ENCODE peak calls at places on chromosomes 11 and 22, in eight cellular contexts. T, L, S, K, G, R, C and D are unnamed samples.
A peak's percentile ranks its signal among the peaks of the same experiment; 100 is the strongest.

GRCh38 chr11:20213790-20214189 is 53.5 kb upstream of the DBX1 start:
- DNase-seq in T (no peak), L (no peak), S (no peak), K (no peak), G (no peak), R (no peak), C (no peak), D (no peak)

GRCh38 chr11:95067042-95067827 is 516 bp downstream of the SRSF8 start:
- DNase-seq in T (peak; percentile 88), L (peak; percentile 74), S (peak; percentile 88), K (peak; percentile 84), G (peak; percentile 86), R (peak; percentile 82), C (no peak), D (peak; percentile 94)

GRCh38 chr11:132715041-132715440 is 817.3 kb downstream of the OPCML start:
- DNase-seq in T (no peak), L (no peak), S (no peak), K (no peak), G (no peak), R (no peak), C (no peak), D (no peak)

GRCh38 chr11:132655187-132655855 is 877.0 kb downstream of the OPCML start:
- DNase-seq in T (no peak), L (no peak), S (no peak), K (no peak), G (no peak), R (no peak), C (no peak), D (no peak)

GRCh38 chr22:17260950-17261349 is 41.7 kb upstream of the ADA2 start:
- DNase-seq in T (no peak), L (no peak), S (no peak), K (no peak), G (peak; percentile 81), R (no peak), C (no peak), D (no peak)

GRCh38 chr11:83480251-83480650 is 194.1 kb upstream of the CCDC90B start:
- DNase-seq in T (no peak), L (no peak), S (no peak), K (no peak), G (no peak), R (no peak), C (no peak), D (no peak)

GRCh38 chr11:12045914-12046635 is 37.6 kb upstream of the DKK3 start:
- DNase-seq in T (no peak), L (no peak), S (no peak), K (no peak), G (no peak), R (no peak), C (no peak), D (no peak)

GRCh38 chr11:1333091-1333772 is 23.8 kb upstream of the TOLLIP start:
- DNase-seq in T (no peak), L (no peak), S (no peak), K (peak; percentile 42), G (no peak), R (no peak), C (no peak), D (no peak)

GRCh38 chr11:86798988-86799387 is 1.4 kb upstream of the PRSS23 start:
- DNase-seq in T (no peak), L (no peak), S (no peak), K (no peak), G (no peak), R (no peak), C (peak; percentile 30), D (no peak)

GRCh38 chr11:2649400-2649799 is 50.4 kb downstream of the KCNQ1OT1 start:
- DNase-seq in T (no peak), L (no peak), S (no peak), K (no peak), G (no peak), R (no peak), C (no peak), D (no peak)

GRCh38 chr11:85953491-85954143 is 98.4 kb downstream of the CCDC83 start:
- DNase-seq in T (no peak), L (no peak), S (no peak), K (no peak), G (no peak), R (no peak), C (peak; percentile 20), D (no peak)

GRCh38 chr22:27734066-27734465 is 67.5 kb downstream of the MN1 start:
- DNase-seq in T (no peak), L (no peak), S (no peak), K (no peak), G (no peak), R (no peak), C (no peak), D (no peak)

GRCh38 chr11:130737866-130738431 is 178.3 kb downstream of the SNX19 start:
- DNase-seq in T (no peak), L (no peak), S (peak; percentile 72), K (no peak), G (no peak), R (peak; percentile 43), C (no peak), D (no peak)

GRCh38 chr22:44369241-44369652 is 56.5 kb upstream of the SHISAL1 start:
- DNase-seq in T (peak; percentile 15), L (no peak), S (no peak), K (peak; percentile 33), G (peak; percentile 77), R (no peak), C (no peak), D (peak; percentile 90)
- TF ChIP-seq CTCF in T (no peak), L (peak; percentile 46), S (peak; percentile 8), K (no peak), G (peak; percentile 66), R (no peak), C (peak; percentile 12), D (peak; percentile 36)

GRCh38 chr11:73402834-73403185 is 26.6 kb downstream of the RELT start:
- DNase-seq in T (no peak), L (no peak), S (no peak), K (no peak), G (no peak), R (no peak), C (no peak), D (no peak)
- TF ChIP-seq CTCF in T (no peak), L (no peak), S (peak; percentile 22), K (no peak), G (no peak), R (no peak), C (peak; percentile 51), D (peak; percentile 61)

GRCh38 chr22:22691716-22692701 is 47.6 kb downstream of the GGTLC2 start:
- DNase-seq in T (no peak), L (no peak), S (no peak), K (no peak), G (peak; percentile 3), R (no peak), C (no peak), D (peak; percentile 48)

GRCh38 chr22:22694106-22694505 is 49.7 kb downstream of the GGTLC2 start:
- DNase-seq in T (no peak), L (no peak), S (no peak), K (no peak), G (no peak), R (peak; percentile 10), C (no peak), D (no peak)

GRCh38 chr22:22691055-22691454 is 46.6 kb downstream of the GGTLC2 start:
- DNase-seq in T (no peak), L (no peak), S (no peak), K (no peak), G (no peak), R (no peak), C (no peak), D (peak; percentile 0)

GRCh38 chr22:22693531-22693884 is 49.1 kb downstream of the GGTLC2 start:
- DNase-seq in T (no peak), L (no peak), S (no peak), K (no peak), G (no peak), R (no peak), C (no peak), D (no peak)

DNA sequence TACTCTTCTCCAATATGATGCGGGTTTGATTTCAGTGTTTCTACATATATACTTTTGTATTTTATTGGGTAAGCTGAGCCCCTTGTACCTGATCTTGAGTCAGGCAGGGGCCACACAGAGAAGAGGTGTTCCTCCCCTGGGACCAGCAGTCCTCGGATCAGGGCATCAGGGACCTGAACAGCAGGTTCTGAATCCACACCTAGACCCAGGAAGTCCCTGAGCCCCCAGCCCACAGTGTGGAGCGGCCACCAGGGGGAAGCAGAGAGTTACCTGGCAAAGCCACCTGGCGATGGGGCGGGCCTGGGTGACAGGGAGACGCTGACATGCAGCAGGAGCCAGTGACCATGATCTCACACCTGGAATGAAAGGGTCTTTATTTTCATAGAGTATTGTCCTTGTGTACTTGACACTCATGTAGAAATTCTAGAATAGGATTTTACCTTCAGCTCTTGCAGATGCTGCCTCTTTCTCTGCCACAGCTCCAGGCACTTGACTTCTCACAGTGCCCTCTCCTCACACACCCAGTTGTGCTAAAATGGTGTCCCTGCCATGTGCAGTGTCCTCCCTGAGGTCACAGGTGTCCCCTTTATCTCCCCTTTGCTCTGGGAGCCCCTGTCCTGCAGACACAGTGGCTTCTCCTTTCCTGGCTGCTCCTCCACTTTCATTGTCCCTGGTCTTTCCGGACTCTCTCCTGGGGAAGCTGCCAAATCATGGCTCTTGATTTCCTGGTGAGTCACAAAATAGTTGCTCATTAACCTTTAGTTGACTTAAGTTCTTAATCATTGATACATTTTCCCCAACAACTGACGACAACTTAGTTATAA is 48.5 kb downstream of the GGTLC2 start:
- DNase-seq in T (peak; percentile 52), L (peak; percentile 17), S (peak; percentile 29), K (peak; percentile 86), G (peak; percentile 86), R (peak; percentile 75), C (no peak), D (peak; percentile 62)
- TF ChIP-seq CTCF in T (no peak), L (peak; percentile 38), S (peak; percentile 53), K (peak; percentile 90), G (peak; percentile 87), R (no peak), C (peak; percentile 44), D (peak; percentile 59)

GRCh38 chr11:120293038-120293800 is 31.9 kb upstream of the TLCD5 start:
- DNase-seq in T (no peak), L (no peak), S (no peak), K (no peak), G (no peak), R (no peak), C (no peak), D (no peak)

GRCh38 chr11:120294096-120294495 is 31.0 kb upstream of the TLCD5 start:
- DNase-seq in T (no peak), L (no peak), S (no peak), K (no peak), G (no peak), R (no peak), C (no peak), D (no peak)

GRCh38 chr11:120298461-120298860 is 26.6 kb upstream of the TLCD5 start:
- DNase-seq in T (no peak), L (no peak), S (no peak), K (no peak), G (no peak), R (no peak), C (no peak), D (no peak)

GRCh38 chr11:120295110-120295509 is 30.0 kb upstream of the TLCD5 start:
- DNase-seq in T (no peak), L (no peak), S (no peak), K (no peak), G (no peak), R (peak; percentile 66), C (no peak), D (no peak)

DNA sequence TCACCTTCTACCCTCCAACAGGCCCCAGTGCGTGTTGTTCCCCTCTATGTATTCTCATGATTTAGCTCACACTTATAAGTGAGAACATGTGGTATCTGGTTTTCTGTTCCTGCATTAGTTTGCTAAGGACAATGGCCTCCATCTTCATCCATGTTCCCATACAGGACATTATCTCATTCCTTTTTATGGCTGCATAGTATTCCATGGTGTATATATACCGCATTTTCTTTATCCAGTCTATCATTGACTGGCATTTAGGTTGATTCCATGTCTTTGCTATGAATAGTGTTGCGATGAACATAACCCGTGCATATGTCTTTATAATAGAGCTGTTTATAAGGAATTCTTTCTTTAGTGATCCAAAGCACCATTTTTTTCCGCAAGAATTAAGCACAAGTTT is 28.5 kb upstream of the TLCD5 start:
- DNase-seq in T (no peak), L (no peak), S (no peak), K (no peak), G (no peak), R (no peak), C (no peak), D (no peak)
- TF ChIP-seq CTCF in T (no peak), L (no peak), S (no peak), K (no peak), G (no peak), R (no peak), C (no peak), D (no peak)